ENCODE peak calls at places on chromosomes 7 and 10, in six cellular contexts. V is heart left ventricle; Y is CD4-positive, CD25-positive, alpha-beta regulatory T cell; F is BE2C; T is adipocyte; O is mesenchymal stem cell. E is an unnamed sample. For H3K4me1, the result is how much of the 10 kb centered on the place peaks cover.

GRCh38 chr10:28201666-28202400 is 101.0 kb downstream of the MPP7 start:
- DNase-seq in F (no peak), V (no peak), T (no peak), O (no peak), Y (no peak), E (no peak)

GRCh38 chr7:150737265-150738055 is at the start of gene GIMAP5:
- DNase-seq in V (peak), O (no peak), T (no peak), F (no peak), Y (no peak), E (no peak)

GRCh38 chr7:17523813-17524741 is 225.6 kb downstream of the AHR start:
- DNase-seq in O (peak), Y (no peak), F (no peak), V (no peak), T (peak), E (peak)

GRCh38 chr10:73113543-73113942 is 3.3 kb downstream of the NUDT13 start:
- DNase-seq in Y (no peak), F (no peak), T (peak), V (no peak), O (no peak), E (no peak)

GRCh38 chr7:38222481-38223096 is 44.5 kb downstream of the STARD3NL start:
- DNase-seq in F (peak), T (peak), V (no peak), Y (peak), O (peak), E (no peak)

GRCh38 chr10:124384591-124385190 is 34.0 kb downstream of the OAT start:
- DNase-seq in F (no peak), Y (no peak), O (no peak), T (no peak), V (no peak), E (no peak)

GRCh38 chr7:106072715-106073091 is 39.4 kb downstream of the SYPL1 start:
- DNase-seq in Y (no peak), V (no peak), F (no peak), O (no peak), T (no peak), E (no peak)

GRCh38 chr7:11436317-11436716 is 395.7 kb downstream of the THSD7A start:
- DNase-seq in T (peak), Y (no peak), O (peak), V (no peak), F (no peak), E (no peak)

GRCh38 chr7:90216080-90216674 is 4.6 kb downstream of the STEAP2 start:
- DNase-seq in F (no peak), T (no peak), Y (no peak), V (no peak), O (no peak), E (no peak)

GRCh38 chr10:78991187-78991586 is 77.6 kb upstream of the ZMIZ1 start:
- DNase-seq in Y (no peak), F (no peak), V (no peak), T (no peak), O (peak), E (no peak)

GRCh38 chr7:159197066-159197975 is 52.7 kb upstream of the VIPR2 start:
- DNase-seq in O (no peak), T (no peak), Y (peak), F (no peak), V (no peak), E (no peak)

GRCh38 chr7:138890782-138891445 is 90.3 kb downstream of the KIAA1549 start:
- DNase-seq in O (peak), T (peak), V (no peak), Y (no peak), F (peak), E (peak)

GRCh38 chr10:130997267-130998045 is 314.1 kb downstream of the TCERG1L start:
- DNase-seq in T (no peak), V (no peak), Y (no peak), O (no peak), F (no peak), E (no peak)

GRCh38 chr7:12174931-12175330 is 36.2 kb upstream of the TMEM106B start:
- DNase-seq in Y (no peak), O (no peak), V (no peak), F (no peak), T (no peak), E (no peak)

GRCh38 chr10:80924063-80924952 is 386.6 kb downstream of the SH2D4B start:
- DNase-seq in T (peak), Y (no peak), F (peak), O (peak), V (no peak), E (peak)

GRCh38 chr7:112019932-112020331 is 186.3 kb downstream of the DOCK4 start:
- DNase-seq in Y (no peak), O (no peak), T (no peak), V (no peak), F (no peak), E (no peak)

GRCh38 chr7:108114117-108114841 is 15.9 kb downstream of the LAMB4 start:
- DNase-seq in F (peak), O (no peak), T (no peak), Y (no peak), V (no peak), E (no peak)

GRCh38 chr10:120574986-120575385 is 118.0 kb downstream of the PLPP4 start:
- DNase-seq in F (no peak), O (no peak), Y (no peak), T (no peak), V (no peak), E (no peak)

GRCh38 chr10:16392661-16393060 is 44.1 kb upstream of the PTER start:
- DNase-seq in T (no peak), O (no peak), Y (no peak), F (no peak), V (no peak), E (no peak)

GRCh38 chr7:141203177-141203576 is 129.3 kb downstream of the TMEM178B start:
- DNase-seq in Y (no peak), F (no peak), T (no peak), O (no peak), V (no peak), E (no peak)

GRCh38 chr7:64541438-64542359 is 21.2 kb downstream of the ZNF680 start:
- DNase-seq in O (no peak), T (peak), V (peak), F (no peak), Y (no peak), E (no peak)

GRCh38 chr7:112103246-112103645 is 103.0 kb downstream of the DOCK4 start:
- DNase-seq in F (no peak), Y (no peak), O (peak), V (no peak), T (peak), E (no peak)

GRCh38 chr10:24854256-24854655 is 98.2 kb downstream of the PRTFDC1 start:
- DNase-seq in T (no peak), Y (no peak), O (no peak), V (no peak), F (no peak), E (no peak)

GRCh38 chr7:133517766-133518165 is 264.9 kb downstream of the EXOC4 start:
- DNase-seq in T (no peak), V (no peak), Y (no peak), F (no peak), O (no peak), E (no peak)

GRCh38 chr7:129361771-129362170 is 72.5 kb upstream of the STRIP2 start:
- DNase-seq in O (no peak), V (no peak), T (no peak), F (no peak), Y (no peak), E (no peak)

DNA sequence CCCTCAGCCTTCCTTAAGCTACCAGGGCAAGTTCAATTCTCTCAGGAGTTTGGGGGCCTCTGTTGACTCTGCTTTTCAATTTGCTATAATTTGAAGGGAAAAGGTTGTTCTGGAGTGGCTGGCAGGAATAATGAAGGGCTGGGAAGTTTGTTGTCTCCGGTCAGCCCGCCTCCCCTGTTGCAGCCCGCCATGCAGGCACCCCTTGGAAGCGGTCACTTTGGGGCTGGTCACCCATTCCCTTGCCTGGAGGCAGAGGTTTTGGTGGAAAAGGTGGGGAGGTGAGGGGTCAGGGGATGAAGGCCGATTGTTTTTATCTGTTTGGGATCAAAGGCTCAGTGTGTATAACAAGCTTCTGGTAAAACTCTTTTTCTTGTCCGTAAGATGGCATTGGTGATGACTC is 79.1 kb downstream of the GRK5 start:
- DNase-seq in T (no peak), Y (no peak), F (no peak), O (no peak), V (no peak), E (no peak)
- H3K4me1 ChIP-seq in T (under half), Y (half or more), F (under half), O (under half), V (under half), E (under half)

DNA sequence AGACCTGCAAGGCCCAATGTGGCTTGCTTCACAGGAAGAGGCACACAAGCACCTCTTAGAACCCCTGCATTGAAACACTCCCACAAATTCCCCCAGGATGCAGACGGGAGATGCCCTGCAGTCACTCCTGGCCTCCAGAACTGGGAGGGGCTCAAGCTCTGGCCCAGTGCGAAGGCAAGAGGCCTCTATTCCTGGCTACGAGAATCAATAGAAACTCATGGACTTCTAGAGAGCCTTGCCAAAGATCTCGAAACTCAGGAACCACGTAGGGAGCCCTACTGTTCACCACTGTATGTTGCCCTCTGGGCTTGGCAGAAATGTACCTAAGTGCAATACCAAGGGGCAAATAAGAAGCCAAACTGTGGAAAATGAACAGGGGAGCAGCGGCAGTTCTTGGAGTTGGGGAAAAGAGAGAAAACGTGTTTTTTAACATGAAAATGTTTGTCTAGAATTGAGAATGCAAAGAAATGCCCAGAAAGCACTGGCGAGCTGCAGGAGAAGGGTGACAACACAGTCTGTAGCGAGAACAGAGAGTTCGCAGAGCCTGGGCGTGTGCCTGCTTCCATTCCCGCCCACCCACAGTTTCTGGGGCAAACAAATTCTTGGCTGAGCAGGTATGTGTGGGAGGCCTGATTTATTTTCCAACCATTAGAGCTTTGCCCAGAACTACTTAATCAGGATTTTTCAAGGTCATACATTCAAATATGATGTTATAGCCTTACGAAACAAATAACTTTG is 260.5 kb upstream of the KLF14 start:
- DNase-seq in O (no peak), Y (no peak), F (no peak), V (peak), T (no peak), E (no peak)
- H3K4me3 ChIP-seq in O (peak), Y (peak), F (no peak), V (no peak), T (peak), E (no peak)

DNA sequence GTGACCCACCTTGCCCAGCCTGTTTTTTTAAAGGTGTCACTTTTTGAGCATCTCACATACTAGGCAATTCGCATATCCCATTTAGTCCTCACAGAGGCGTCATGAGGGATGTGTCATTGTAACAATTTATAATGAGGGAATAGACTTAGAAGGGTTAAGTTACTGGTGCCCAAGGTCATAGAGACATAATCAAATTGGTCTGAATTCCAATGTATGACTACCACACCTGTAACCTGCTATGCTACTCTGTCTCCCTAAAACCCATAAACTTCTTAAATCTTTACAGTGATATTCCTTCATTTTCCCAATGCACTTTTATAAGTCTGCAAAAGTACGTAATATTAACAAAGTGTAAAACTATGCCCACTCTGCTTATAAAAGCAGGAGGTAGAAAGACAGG is 7.1 kb downstream of the ZMYND11 start:
- DNase-seq in T (no peak), Y (no peak), O (no peak), F (no peak), V (no peak), E (no peak)
- H3K4me1 ChIP-seq in T (under half), Y (under half), O (under half), F (under half), V (under half), E (under half)

GRCh38 chr7:76254781-76255180 is 47.7 kb upstream of the HSPB1 start:
- DNase-seq in V (no peak), T (no peak), O (no peak), F (no peak), Y (no peak), E (no peak)

GRCh38 chr7:76246804-76247389 is 45.2 kb downstream of the SRRM3 start:
- DNase-seq in Y (no peak), T (no peak), O (no peak), F (no peak), V (no peak), E (no peak)

GRCh38 chr7:76247938-76248337 is 46.2 kb downstream of the SRRM3 start:
- DNase-seq in Y (no peak), T (no peak), F (no peak), V (no peak), O (no peak), E (no peak)

GRCh38 chr7:76257973-76258372 is 44.5 kb upstream of the HSPB1 start:
- DNase-seq in T (no peak), O (no peak), V (no peak), F (peak), Y (no peak), E (no peak)

DNA sequence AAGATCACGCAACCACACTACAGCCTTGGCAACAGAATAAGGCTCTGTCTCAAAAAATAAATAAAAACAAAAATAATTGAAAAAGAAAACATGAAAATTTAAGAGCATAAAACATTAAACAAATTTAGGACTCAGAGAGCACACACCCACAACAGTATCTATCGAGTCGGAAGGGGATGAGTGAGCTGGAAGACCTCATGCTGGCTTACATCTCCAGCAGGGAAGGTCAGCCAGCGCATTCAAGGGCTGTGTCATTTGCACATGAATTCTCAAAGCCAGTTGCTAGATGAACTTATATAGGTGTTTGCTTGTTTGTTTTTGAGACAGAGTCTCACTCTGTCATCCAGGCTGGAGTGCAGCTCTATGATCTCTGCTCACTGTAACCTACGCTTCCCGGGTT is 50.3 kb downstream of the SRRM3 start:
- DNase-seq in Y (no peak), O (no peak), T (no peak), F (no peak), V (no peak), E (no peak)
- H3K4me3 ChIP-seq in Y (no peak), O (no peak), T (no peak), F (no peak), V (no peak), E (no peak)

E was measured in SJSA1.